ENCODE peak calls at places on chromosomes 7 and 10, in ten cellular contexts. E is epithelial cell of proximal tubule, U is astrocyte of the cerebellum, P is bronchial epithelial cell, J is neural progenitor cell, I is ovary, Q is cardiac muscle cell, S is tibial nerve, G is HFF-Myc, N is NB4. X is an unnamed sample.

GRCh38 chr10:43403911-43404674 is 4.9 kb downstream of the HNRNPF start:
- DNase-seq in E (no peak), U (no peak), P (no peak), J (no peak), I (no peak), Q (no peak), S (no peak), G (no peak), N (no peak), X (no peak)

GRCh38 chr10:113269333-113269732 is 283.5 kb upstream of the HABP2 start:
- DNase-seq in E (no peak), U (no peak), P (no peak), J (no peak), I (no peak), Q (no peak), S (no peak), G (no peak), N (no peak), X (no peak)

GRCh38 chr7:100087055-100087750 is 1.6 kb upstream of the COPS6 start:
- DNase-seq in E (peak; percentile 73), U (peak; percentile 88), P (peak; percentile 88), J (no peak), I (no peak), Q (no peak), S (no peak), G (peak; percentile 97), N (no peak), X (peak; percentile 92)

GRCh38 chr7:73612598-73613269 is 11.6 kb downstream of the MLXIPL start:
- DNase-seq in E (peak; percentile 56), U (no peak), P (peak; percentile 61), J (peak; percentile 40), I (no peak), Q (peak; percentile 33), S (no peak), G (no peak), N (peak; percentile 72), X (no peak)

GRCh38 chr10:62183857-62184805 is 84.5 kb downstream of the RTKN2 start:
- DNase-seq in E (no peak), U (no peak), P (peak; percentile 9), J (no peak), I (no peak), Q (no peak), S (no peak), G (no peak), N (no peak), X (no peak)

GRCh38 chr7:19009241-19009935 is 108.0 kb downstream of the TWIST1 start:
- DNase-seq in E (no peak), U (peak; percentile 65), P (peak; percentile 43), J (no peak), I (no peak), Q (no peak), S (no peak), G (no peak), N (no peak), X (no peak)

GRCh38 chr7:33733865-33734650 is 171.3 kb upstream of the BMPER start:
- DNase-seq in E (no peak), U (no peak), P (peak; percentile 49), J (no peak), I (no peak), Q (peak; percentile 73), S (no peak), G (no peak), N (no peak), X (no peak)

GRCh38 chr10:5666324-5667220 is at the start of gene ASB13:
- DNase-seq in E (no peak), U (no peak), P (peak; percentile 13), J (peak; percentile 89), I (peak; percentile 69), Q (peak; percentile 89), S (no peak), G (no peak), N (peak; percentile 73), X (no peak)

GRCh38 chr7:151438864-151439601 is 908 bp downstream of the CRYGN start:
- DNase-seq in E (no peak), U (no peak), P (no peak), J (no peak), I (peak; percentile 18), Q (no peak), S (no peak), G (no peak), N (no peak), X (no peak)

GRCh38 chr10:6014241-6014761 is 37.0 kb upstream of the IL15RA start:
- DNase-seq in E (no peak), U (peak; percentile 5), P (peak; percentile 60), J (peak; percentile 54), I (peak; percentile 74), Q (peak; percentile 51), S (peak; percentile 96), G (peak; percentile 27), N (peak; percentile 54), X (no peak)

GRCh38 chr10:33279791-33280190 is 54.7 kb downstream of the NRP1 start:
- DNase-seq in E (no peak), U (no peak), P (no peak), J (no peak), I (no peak), Q (no peak), S (no peak), G (no peak), N (no peak), X (no peak)

GRCh38 chr7:124031406-124031805 is 1.5 kb downstream of the TMEM229A start:
- DNase-seq in E (no peak), U (no peak), P (no peak), J (no peak), I (no peak), Q (no peak), S (no peak), G (no peak), N (no peak), X (no peak)

GRCh38 chr7:27345964-27346363 is 103.4 kb downstream of the EVX1 start:
- DNase-seq in E (no peak), U (no peak), P (no peak), J (no peak), I (no peak), Q (no peak), S (no peak), G (no peak), N (no peak), X (no peak)

GRCh38 chr7:127582361-127582760 is 3.0 kb downstream of the GCC1 start:
- DNase-seq in E (no peak), U (peak; percentile 78), P (no peak), J (no peak), I (peak; percentile 70), Q (no peak), S (no peak), G (no peak), N (no peak), X (no peak)

GRCh38 chr7:28591275-28591674 is 179.0 kb downstream of the CREB5 start:
- DNase-seq in E (no peak), U (no peak), P (no peak), J (no peak), I (no peak), Q (no peak), S (no peak), G (no peak), N (no peak), X (no peak)

GRCh38 chr7:79820387-79820786 is 314.2 kb upstream of the GNAI1 start:
- DNase-seq in E (no peak), U (peak; percentile 52), P (peak; percentile 13), J (peak; percentile 43), I (peak; percentile 47), Q (peak; percentile 45), S (no peak), G (peak; percentile 19), N (no peak), X (no peak)

GRCh38 chr7:158495256-158495655 is 92.4 kb downstream of the PTPRN2 start:
- DNase-seq in E (no peak), U (no peak), P (no peak), J (peak; percentile 39), I (no peak), Q (no peak), S (no peak), G (no peak), N (no peak), X (no peak)

GRCh38 chr7:44391171-44391570 is 65.8 kb upstream of the CAMK2B start:
- DNase-seq in E (no peak), U (no peak), P (no peak), J (no peak), I (no peak), Q (no peak), S (no peak), G (no peak), N (no peak), X (no peak)

GRCh38 chr10:73824146-73824725 is 12.8 kb upstream of the NDST2 start:
- DNase-seq in E (no peak), U (no peak), P (no peak), J (no peak), I (no peak), Q (no peak), S (no peak), G (no peak), N (no peak), X (no peak)

GRCh38 chr7:93977551-93977950 is 26.6 kb downstream of the BET1 start:
- DNase-seq in E (no peak), U (no peak), P (no peak), J (no peak), I (no peak), Q (no peak), S (no peak), G (no peak), N (no peak), X (no peak)
- H3K4me3 ChIP-seq in E (no peak overlapping the region), U (no peak overlapping the region), P (no peak overlapping the region), J (no peak overlapping the region), I (no peak overlapping the region), Q (no peak overlapping the region), S (no peak overlapping the region), G (no peak overlapping the region), N (no peak overlapping the region), X (no peak overlapping the region)

DNA sequence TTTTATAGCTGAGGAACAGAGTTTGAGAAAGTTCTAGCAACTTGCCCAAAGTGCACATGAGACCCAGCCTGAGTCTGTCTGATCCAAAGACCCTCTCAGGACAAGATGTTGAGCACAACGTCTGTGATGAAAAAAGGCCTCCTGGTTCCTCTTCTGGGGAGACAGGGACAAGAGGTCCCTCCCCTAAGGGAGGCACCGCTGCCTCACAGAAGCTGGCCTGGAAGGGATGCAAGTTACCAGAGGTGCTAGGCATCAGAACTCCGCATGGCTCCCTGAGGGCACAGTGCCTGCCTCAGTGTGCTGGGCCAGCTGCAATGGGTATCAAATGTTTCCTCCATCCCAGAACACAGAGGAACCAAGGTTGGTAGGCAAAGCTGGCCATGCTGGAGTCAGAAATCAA is 302.4 kb downstream of the GRID1 start:
- DNase-seq in E (no peak), U (no peak), P (no peak), J (no peak), I (no peak), Q (no peak), S (no peak), G (no peak), N (no peak), X (no peak)
- TF ChIP-seq CTCF in E (no peak), U (no peak), P (no peak), J (no peak), I (no peak), Q (no peak), S (no peak), G (no peak), N (no peak), X (no peak)

GRCh38 chr7:90771281-90771680 is 175.2 kb downstream of the CDK14 start:
- DNase-seq in E (no peak), U (no peak), P (peak; percentile 8), J (no peak), I (no peak), Q (no peak), S (no peak), G (no peak), N (no peak), X (peak; percentile 43)
- H3K4me3 ChIP-seq in E (no peak overlapping the region), U (no peak overlapping the region), P (no peak overlapping the region), J (no peak overlapping the region), I (no peak overlapping the region), Q (no peak overlapping the region), S (no peak overlapping the region), G (no peak overlapping the region), N (no peak overlapping the region), X (no peak overlapping the region)

GRCh38 chr7:104923010-104923421 is 91.0 kb upstream of the KMT2E start:
- DNase-seq in E (no peak), U (peak; percentile 78), P (peak; percentile 87), J (peak; percentile 86), I (peak; percentile 72), Q (peak; percentile 88), S (peak; percentile 74), G (peak; percentile 82), N (peak; percentile 93), X (peak; percentile 73)
- TF ChIP-seq CTCF in E (peak; percentile 94), U (peak; percentile 79), P (peak; percentile 84), J (peak; percentile 77), I (no peak), Q (peak; percentile 84), S (peak; percentile 81), G (peak; percentile 87), N (peak; percentile 98), X (peak; percentile 85)

X was measured in AG09309.